ENCODE peak calls at places on chromosomes 6 and 20, in nine cellular contexts. L is dermis microvascular lymphatic vessel endothelial cell; H is CD4-positive, alpha-beta T cell; N is iPS-NIHi11; K is HS-27A; A is nephron progenitor cell; M is GM12865; E is activated CD4-positive, alpha-beta T cell treated with anti-CD3 and anti-CD28 coated beads, Interleukin-2, amount 10 ng/mL, durations not matched to agents 24 days and 14 days; V is neural crest cell. I is an unnamed sample.
A peak's percentile ranks its signal among the peaks of the same experiment; 100 is the strongest.

GRCh38 chr6:49072146-49072545 is 390.9 kb downstream of the MMUT start:
- DNase-seq in L (no peak), H (no peak), N (no peak), K (no peak), A (no peak), M (no peak), E (no peak), V (no peak), I (no peak)

GRCh38 chr6:16276991-16277981 is 38.9 kb downstream of the GMPR start:
- DNase-seq in L (peak; percentile 21), H (no peak), N (peak; percentile 83), K (peak; percentile 82), A (peak; percentile 66), M (peak; percentile 57), E (peak; percentile 64), V (peak; percentile 19), I (peak; percentile 37)

GRCh38 chr6:167091149-167092107 is 31.5 kb upstream of the CCR6 start:
- DNase-seq in L (no peak), H (no peak), N (no peak), K (no peak), A (no peak), M (peak; percentile 31), E (no peak), V (no peak), I (no peak)

GRCh38 chr6:34223381-34223963 is 13.2 kb upstream of the HMGA1 start:
- DNase-seq in L (no peak), H (no peak), N (peak; percentile 64), K (no peak), A (no peak), M (no peak), E (peak; percentile 60), V (no peak), I (no peak)

GRCh38 chr20:23116301-23117089 is 30.4 kb upstream of the CD93 start:
- DNase-seq in L (no peak), H (no peak), N (no peak), K (no peak), A (no peak), M (no peak), E (no peak), V (no peak), I (no peak)

GRCh38 chr6:37283786-37284185 is 25.8 kb upstream of the TMEM217 start:
- DNase-seq in L (no peak), H (no peak), N (no peak), K (no peak), A (no peak), M (no peak), E (no peak), V (no peak), I (no peak)

GRCh38 chr6:37696220-37696840 is 1.4 kb downstream of the MDGA1 start:
- DNase-seq in L (no peak), H (no peak), N (peak; percentile 30), K (no peak), A (peak; percentile 61), M (peak; percentile 42), E (peak; percentile 81), V (peak; percentile 18), I (no peak)

GRCh38 chr6:148251286-148251685 is 91.4 kb upstream of the SASH1 start:
- DNase-seq in L (no peak), H (no peak), N (no peak), K (peak; percentile 38), A (no peak), M (peak; percentile 24), E (no peak), V (no peak), I (no peak)

GRCh38 chr20:6074145-6074561 is 20.3 kb upstream of the LRRN4 start:
- DNase-seq in L (no peak), H (no peak), N (peak; percentile 61), K (no peak), A (no peak), M (peak; percentile 59), E (peak; percentile 65), V (peak; percentile 16), I (no peak)

I was measured in iPS DF 6.9.